ENCODE peak calls at places on chromosomes 16 and 17, in six cellular contexts. U is esophagus muscularis mucosa, K is stomach, P is GM12878, C is sigmoid colon, V is H1. F is an unnamed sample.

GRCh38 chr17:45768000-45768399 is 16.1 kb upstream of the CRHR1 start:
- DNase-seq in U (no peak), K (no peak), P (no peak), C (no peak), V (no peak), F (no peak)

GRCh38 chr16:50316102-50316847 is 49.9 kb downstream of the ADCY7 start:
- DNase-seq in U (no peak), K (no peak), P (no peak), C (no peak), V (no peak), F (no peak)

GRCh38 chr17:57915980-57916757 is 39.0 kb downstream of the CUEDC1 start:
- DNase-seq in U (no peak), K (no peak), P (no peak), C (no peak), V (no peak), F (no peak)

GRCh38 chr16:4521971-4522623 is 16.5 kb downstream of the CDIP1 start:
- DNase-seq in U (no peak), K (no peak), P (no peak), C (no peak), V (no peak), F (no peak)

GRCh38 chr17:4433515-4434031 is at the start of gene SPNS3:
- DNase-seq in U (no peak), K (no peak), P (no peak), C (no peak), V (no peak), F (no peak)

GRCh38 chr16:29815032-29815721 is 775 bp upstream of the PAGR1 start:
- DNase-seq in U (no peak), K (no peak), P (no peak), C (peak; percentile 79), V (no peak), F (no peak)

GRCh38 chr17:1324201-1324750 is 44.8 kb downstream of the TRARG1 start:
- DNase-seq in U (no peak), K (no peak), P (no peak), C (peak; percentile 41), V (no peak), F (no peak)

GRCh38 chr17:59694344-59694743 is 12.9 kb downstream of the PTRH2 start:
- DNase-seq in U (no peak), K (no peak), P (no peak), C (no peak), V (no peak), F (no peak)

GRCh38 chr16:1441391-1441829 is 2.9 kb downstream of the CCDC154 start:
- DNase-seq in U (no peak), K (no peak), P (no peak), C (no peak), V (no peak), F (no peak)

GRCh38 chr17:28912281-28912937 is 9.5 kb upstream of the DHRS13 start:
- DNase-seq in U (no peak), K (no peak), P (no peak), C (no peak), V (no peak), F (peak; percentile 68)

GRCh38 chr16:20940864-20941634 is 40.5 kb downstream of the LYRM1 start:
- DNase-seq in U (no peak), K (no peak), P (no peak), C (no peak), V (no peak), F (no peak)

GRCh38 chr17:8004899-8005298 is 2.5 kb downstream of the GUCY2D start:
- DNase-seq in U (no peak), K (no peak), P (no peak), C (peak; percentile 18), V (no peak), F (no peak)

GRCh38 chr17:64356304-64356686 is 34.4 kb downstream of the PECAM1 start:
- DNase-seq in U (no peak), K (no peak), P (no peak), C (no peak), V (no peak), F (no peak)

GRCh38 chr16:69166946-69167930 is 19.7 kb upstream of the SNTB2 start:
- DNase-seq in U (no peak), K (no peak), P (no peak), C (peak; percentile 13), V (no peak), F (no peak)

GRCh38 chr17:48598727-48599126 is 5.1 kb upstream of the HOXB5 start:
- DNase-seq in U (no peak), K (no peak), P (no peak), C (no peak), V (no peak), F (no peak)

GRCh38 chr16:81210807-81211206 is 27.7 kb upstream of the BCO1 start:
- DNase-seq in U (no peak), K (no peak), P (no peak), C (no peak), V (no peak), F (no peak)

DNA sequence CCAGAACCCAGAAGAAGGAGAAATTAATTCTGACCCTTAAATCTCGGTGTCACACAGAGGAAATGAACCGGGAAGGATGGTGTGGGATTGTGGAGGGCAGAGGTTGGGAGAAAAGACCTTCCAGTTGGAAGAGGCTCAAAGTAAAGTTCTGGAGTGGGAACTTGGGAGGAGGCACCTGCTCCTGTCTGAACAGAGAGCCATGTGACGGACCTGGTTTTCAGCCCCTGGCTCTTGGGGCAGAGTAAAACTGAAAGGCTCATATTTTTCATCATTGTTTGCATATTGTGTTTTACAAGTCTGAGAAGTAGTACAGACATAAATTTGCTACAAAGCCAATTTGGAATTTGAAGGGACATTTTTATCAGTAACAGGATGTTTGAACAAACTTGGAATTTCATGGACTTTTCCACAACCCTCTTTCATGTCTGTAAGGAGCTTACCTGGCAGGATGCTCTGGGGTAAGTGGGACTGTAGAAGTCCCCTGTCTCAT is 24.4 kb upstream of the SEC14L1 start:
- DNase-seq in U (no peak), K (peak; percentile 36), P (no peak), C (no peak), V (no peak), F (no peak)
- TF ChIP-seq POLR2AphosphoS5 in U (peak; percentile 24), K (no peak), P (no peak), C (no peak), V (no peak), F (no peak)

GRCh38 chr16:89844739-89845339 is 16.6 kb downstream of the SPIRE2 start:
- DNase-seq in U (no peak), K (no peak), P (no peak), C (no peak), V (no peak), F (no peak)

GRCh38 chr16:89843409-89844350 is 15.4 kb downstream of the SPIRE2 start:
- DNase-seq in U (no peak), K (no peak), P (no peak), C (no peak), V (no peak), F (no peak)

GRCh38 chr16:89845417-89845816 is 17.1 kb downstream of the SPIRE2 start:
- DNase-seq in U (no peak), K (no peak), P (no peak), C (no peak), V (no peak), F (peak; percentile 28)

GRCh38 chr16:89841275-89841674 is 13.0 kb downstream of the SPIRE2 start:
- DNase-seq in U (no peak), K (no peak), P (no peak), C (no peak), V (no peak), F (peak; percentile 42)

DNA sequence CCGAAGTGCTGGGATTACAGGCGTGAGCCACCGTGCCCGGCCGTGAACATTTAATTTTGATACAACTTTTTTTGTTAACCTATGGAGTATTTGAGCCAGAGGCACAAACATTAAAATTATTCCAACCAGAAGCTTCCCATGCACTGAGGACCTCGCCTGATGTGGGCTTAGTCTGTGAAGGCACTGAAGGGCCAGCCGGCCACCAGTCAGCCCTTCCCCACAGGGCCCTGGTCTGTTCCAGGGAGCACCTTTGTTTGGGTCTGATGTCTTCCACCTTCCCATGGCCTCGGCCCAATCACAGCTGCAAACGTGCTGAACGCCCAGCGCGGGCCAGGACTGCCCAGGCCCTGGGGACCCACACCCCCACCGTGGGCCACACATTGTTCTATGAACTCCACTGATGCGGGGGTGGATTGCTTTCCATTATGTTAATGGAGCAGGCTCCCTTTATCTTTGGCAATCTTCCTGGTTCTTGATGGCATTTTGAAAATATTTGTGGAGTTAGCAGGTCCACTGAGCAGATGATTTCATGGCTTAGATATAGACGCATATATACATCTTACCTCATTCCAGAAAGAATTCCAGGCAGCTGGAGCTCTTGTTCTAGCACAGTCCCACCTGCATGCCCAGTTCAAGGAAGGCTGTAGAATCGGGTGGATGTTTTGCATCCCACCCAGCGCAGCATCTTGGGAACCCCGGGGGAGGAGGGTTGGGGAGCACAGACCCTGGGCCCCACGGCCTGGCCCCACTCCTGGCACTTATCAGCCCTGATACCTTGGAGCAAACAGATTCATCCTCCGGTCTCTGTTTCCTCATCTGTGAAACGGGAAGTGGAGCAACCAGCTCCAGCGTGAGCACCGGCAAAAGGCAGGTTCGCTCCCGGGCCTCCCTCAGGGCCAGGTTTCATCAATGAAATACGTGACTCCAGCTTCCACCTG is 14.5 kb downstream of the SPIRE2 start:
- DNase-seq in U (no peak), K (no peak), P (no peak), C (no peak), V (no peak), F (no peak)
- TF ChIP-seq EP300 in U (no peak), K (no peak), P (no peak), C (no peak), V (no peak), F (no peak)

DNA sequence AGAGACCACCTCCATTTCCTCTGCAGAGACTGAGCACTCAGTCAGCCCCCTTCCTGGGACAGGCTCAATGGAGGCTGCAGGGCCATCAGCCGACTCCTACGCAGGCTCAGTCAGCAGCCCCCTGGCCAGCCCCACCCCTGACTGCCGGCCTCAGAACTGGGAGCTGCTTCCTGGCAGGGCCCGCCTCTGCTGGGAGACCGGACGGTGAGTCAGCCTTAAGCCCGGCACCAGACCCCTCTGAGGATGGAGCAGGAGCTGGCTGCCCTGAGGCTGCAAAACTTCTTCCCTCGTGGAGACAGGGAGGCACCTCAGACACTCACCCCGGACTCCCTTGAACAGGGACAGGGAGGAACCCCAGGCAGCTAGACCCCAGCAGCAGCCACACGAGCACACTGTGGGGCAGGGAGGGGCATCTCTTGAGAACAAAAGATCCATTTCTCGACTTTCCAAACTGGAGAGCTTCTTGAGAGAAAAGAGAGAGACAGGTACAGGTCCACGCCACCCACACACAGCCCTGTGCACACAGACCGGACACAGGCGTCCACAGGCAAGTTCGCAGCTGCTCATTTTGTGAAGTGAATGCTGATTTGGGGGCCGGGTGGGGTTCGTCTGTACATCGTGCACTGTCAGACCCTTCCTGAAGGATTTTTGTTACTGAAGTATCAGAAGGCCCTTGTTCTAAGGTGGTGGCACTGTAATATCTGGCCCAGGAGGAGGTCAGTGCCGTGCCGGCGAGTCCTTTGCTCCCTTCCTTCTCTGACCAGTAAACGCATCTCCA is 1.3 kb upstream of the TUBB3 start:
- DNase-seq in U (no peak), K (peak; percentile 58), P (no peak), C (peak; percentile 93), V (no peak), F (peak; percentile 59)
- TF ChIP-seq POLR2AphosphoS5 in U (peak; percentile 78), K (peak; percentile 66), P (no peak), C (peak; percentile 29), V (no peak), F (peak; percentile 56)

DNA sequence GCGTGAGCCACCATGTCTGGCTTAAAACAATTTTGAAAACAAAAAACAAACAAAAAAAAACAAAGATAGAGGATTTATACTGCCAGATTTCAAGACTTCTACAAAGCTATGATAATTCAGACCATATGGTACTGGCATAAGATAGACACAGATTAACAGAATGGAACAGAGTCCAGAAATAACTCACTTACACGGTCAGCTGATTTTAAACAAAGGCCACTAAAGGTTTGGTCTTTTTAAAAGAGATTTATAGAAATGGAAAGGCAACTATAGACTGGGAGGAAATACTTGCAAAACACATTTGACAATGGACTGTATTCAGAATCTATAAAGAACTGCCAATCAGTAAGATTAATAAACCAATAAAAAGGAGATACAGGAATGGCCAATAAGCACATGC is 48.6 kb upstream of the MNT start:
- DNase-seq in U (no peak), K (no peak), P (no peak), C (no peak), V (no peak), F (no peak)
- TF ChIP-seq EP300 in U (no peak), K (no peak), P (no peak), C (no peak), V (no peak), F (no peak)